ENCODE peak calls at places on chromosomes 13 and 19, in six cellular contexts. P is suprapubic skin, G is GM12878, V is Panc1, X is endothelial cell of umbilical vein, N is SK-N-SH. T is an unnamed sample.

GRCh38 chr13:112065521-112065866 is 1.5 kb upstream of the SOX1 start:
- DNase-seq in N (no peak), G (no peak), V (no peak), X (no peak), P (no peak), T (no peak)

GRCh38 chr13:41061914-41062837 is 867 bp downstream of the WBP4 start:
- DNase-seq in X (peak; percentile 84), G (no peak), P (no peak), N (no peak), V (no peak), T (no peak)

GRCh38 chr13:84362777-84363176 is 480.5 kb upstream of the SLITRK1 start:
- DNase-seq in P (no peak), V (no peak), G (no peak), N (no peak), X (no peak), T (no peak)

GRCh38 chr13:99389520-99390304 is 82.5 kb upstream of the GPR183 start:
- DNase-seq in N (no peak), V (no peak), X (no peak), G (no peak), P (no peak), T (no peak)

GRCh38 chr13:39129253-39129652 is 91.0 kb downstream of the NHLRC3 start:
- DNase-seq in V (no peak), X (no peak), G (no peak), N (no peak), P (no peak), T (no peak)

GRCh38 chr13:24176351-24177101 is 16.0 kb downstream of the SPATA13 start:
- DNase-seq in P (no peak), N (no peak), X (peak; percentile 88), G (no peak), V (no peak), T (no peak)

GRCh38 chr13:98919566-98919965 is 58.3 kb downstream of the DOCK9 start:
- DNase-seq in V (no peak), G (no peak), P (no peak), X (no peak), N (no peak), T (no peak)

GRCh38 chr19:43786665-43787064 is 5.9 kb upstream of the KCNN4 start:
- DNase-seq in N (no peak), V (no peak), P (no peak), X (no peak), G (no peak), T (no peak)

GRCh38 chr13:52051400-52051799 is 26.9 kb downstream of the UTP14C start:
- DNase-seq in G (no peak), N (no peak), V (no peak), P (no peak), X (no peak), T (no peak)

GRCh38 chr13:95323930-95324662 is 22.8 kb upstream of the ABCC4 start:
- DNase-seq in P (no peak), N (peak; percentile 80), V (no peak), X (peak; percentile 87), G (no peak), T (no peak)

GRCh38 chr19:18002347-18002850 is 5.6 kb upstream of the ARRDC2 start:
- DNase-seq in N (peak; percentile 27), P (no peak), G (no peak), V (no peak), X (no peak), T (no peak)

GRCh38 chr19:6828306-6828697 is 55.8 kb downstream of the VAV1 start:
- DNase-seq in N (no peak), V (no peak), X (no peak), P (no peak), G (no peak), T (no peak)

GRCh38 chr13:60169239-60170031 is 5.7 kb upstream of the DIAPH3 start:
- DNase-seq in N (no peak), X (no peak), P (no peak), V (no peak), G (no peak), T (no peak)
- TF ChIP-seq CTCF in N (peak; percentile 25), X (no peak), P (no peak), V (peak; percentile 8), G (no peak), T (no peak)

DNA sequence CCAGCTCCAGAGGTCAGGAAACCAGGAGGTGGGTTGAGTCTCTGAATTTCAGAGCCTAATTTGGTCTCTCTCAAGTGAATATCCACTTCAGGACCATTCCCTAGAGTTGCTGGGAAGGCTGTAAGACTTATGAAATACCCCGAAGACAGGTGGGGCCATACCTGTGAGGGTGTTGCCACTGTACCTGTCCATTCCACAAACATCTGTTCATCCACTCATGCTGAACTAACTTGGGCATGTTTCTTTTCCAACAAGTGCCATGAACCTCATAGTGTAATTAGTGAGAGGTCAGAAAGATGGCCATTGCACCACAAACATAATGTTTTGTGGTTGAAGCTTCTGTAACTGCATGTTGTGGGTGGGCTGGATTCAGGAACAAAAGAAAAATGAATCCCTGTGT is 7.8 kb downstream of the ILF3 start:
- DNase-seq in X (no peak), V (no peak), N (no peak), G (no peak), P (no peak), T (no peak)
- TF ChIP-seq POLR2AphosphoS5 in X (no peak), V (no peak), N (no peak), G (peak; percentile 17), P (no peak), T (no peak)

GRCh38 chr19:37551123-37551993 is 43.2 kb downstream of the ZNF571 start:
- DNase-seq in V (no peak), N (peak; percentile 95), P (no peak), G (no peak), X (peak; percentile 57), T (no peak)
- H3K9me3 ChIP-seq in V (peaks cover 60% of the 10 kb centered on the region), N (peaks cover 18% of the 10 kb centered on the region), P (peaks cover 82% of the 10 kb centered on the region), G (peaks cover 22% of the 10 kb centered on the region), X (peaks cover 2% of the 10 kb centered on the region), T (no peaks in the 10 kb centered on the region)

GRCh38 chr19:45922281-45922680 is 7.7 kb upstream of the NANOS2 start:
- DNase-seq in G (no peak), X (no peak), P (no peak), V (no peak), N (no peak), T (no peak)
- TF ChIP-seq CTCF in G (peak; percentile 29), X (no peak), P (no peak), V (no peak), N (peak; percentile 14), T (no peak)

DNA sequence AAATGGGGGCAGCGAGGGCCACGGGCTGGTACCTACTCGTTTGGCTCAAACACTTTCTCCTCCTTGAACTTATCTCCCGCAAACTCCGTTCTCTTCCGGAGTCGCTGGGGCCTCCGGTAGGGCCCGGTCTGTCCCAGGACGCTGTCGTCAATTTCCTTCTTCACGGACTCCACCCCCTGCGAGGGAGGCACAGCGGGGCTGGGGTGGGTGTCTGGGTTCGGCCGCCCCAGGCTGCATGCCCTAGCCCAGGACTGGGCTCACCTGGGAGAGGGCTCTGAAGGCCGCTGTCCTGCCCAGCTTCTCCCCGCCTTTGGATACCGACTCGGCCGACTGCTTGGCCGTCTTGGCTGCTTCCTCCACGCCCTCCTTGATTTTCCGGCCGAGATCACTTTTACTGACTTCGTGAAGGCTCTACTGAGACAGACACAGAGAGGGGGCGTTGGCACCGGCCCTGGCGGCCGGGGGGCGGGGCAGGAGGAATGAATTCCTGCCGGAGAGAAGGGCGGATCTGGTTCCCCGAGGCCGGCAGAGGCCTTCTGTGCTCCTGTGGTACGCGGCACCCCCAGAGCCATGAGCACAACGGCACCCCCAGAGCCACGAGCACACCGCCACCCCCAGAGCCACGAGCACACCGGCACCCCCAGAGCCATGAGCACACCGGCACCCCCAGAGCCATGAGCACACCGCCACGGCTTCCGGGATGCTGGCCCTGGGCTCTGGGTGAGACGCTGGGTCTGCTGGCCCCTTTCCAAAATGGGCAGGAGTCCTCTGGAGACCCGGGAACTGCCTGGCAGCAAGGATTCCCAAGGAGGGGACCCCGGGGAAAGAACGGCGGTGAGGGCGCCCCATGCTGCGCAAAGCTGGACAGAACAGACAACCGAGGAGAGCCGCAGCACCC is 8.1 kb upstream of the CTXN1 start:
- DNase-seq in G (no peak), V (no peak), P (no peak), X (no peak), N (no peak), T (no peak)
- TF ChIP-seq POLR2AphosphoS5 in G (no peak), V (no peak), P (no peak), X (no peak), N (no peak), T (no peak)

GRCh38 chr19:4164262-4164661 is 10.8 kb downstream of the CREB3L3 start:
- DNase-seq in G (no peak), N (no peak), X (no peak), P (no peak), V (no peak), T (no peak)
- H3K9me3 ChIP-seq in G (no peaks in the 10 kb centered on the region), N (no peaks in the 10 kb centered on the region), X (no peaks in the 10 kb centered on the region), P (no peaks in the 10 kb centered on the region), V (no peaks in the 10 kb centered on the region), T (no peaks in the 10 kb centered on the region)

DNA sequence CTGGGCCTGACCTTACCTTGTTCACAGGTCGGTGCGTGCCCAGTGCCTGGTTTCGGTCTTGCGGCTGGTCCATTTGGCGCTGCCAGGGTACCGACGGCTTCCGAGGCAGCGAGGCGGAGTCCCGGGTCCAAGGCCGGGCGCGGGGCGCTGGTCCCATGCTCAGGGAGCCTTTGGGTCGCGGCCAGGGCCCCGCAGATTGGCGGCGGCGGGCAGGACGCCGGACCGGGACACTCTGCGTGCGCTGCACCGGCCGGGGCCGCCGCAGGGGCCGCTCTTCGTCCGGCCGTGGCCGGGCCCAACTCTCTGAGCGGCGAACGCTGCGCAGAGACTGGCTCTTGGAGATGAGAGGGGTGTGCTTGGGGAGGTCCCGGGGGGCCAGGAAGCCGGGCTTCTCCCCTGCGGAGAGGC is 3.3 kb upstream of the WIZ start:
- DNase-seq in G (no peak), X (peak; percentile 37), N (peak; percentile 75), V (no peak), P (no peak), T (no peak)
- TF ChIP-seq CTCF in G (no peak), X (peak; percentile 40), N (peak; percentile 24), V (no peak), P (no peak), T (no peak)

GRCh38 chr19:30567535-30568232 is 195.5 kb downstream of the ZNF536 start:
- DNase-seq in V (no peak), N (peak; percentile 77), X (no peak), G (no peak), P (no peak), T (no peak)

GRCh38 chr19:30564551-30565011 is 192.4 kb downstream of the ZNF536 start:
- DNase-seq in X (no peak), P (no peak), N (no peak), G (no peak), V (no peak), T (no peak)

GRCh38 chr19:30565680-30566079 is 193.5 kb downstream of the ZNF536 start:
- DNase-seq in N (no peak), P (peak; percentile 13), X (no peak), G (no peak), V (no peak), T (no peak)

GRCh38 chr19:30566681-30567420 is 194.7 kb downstream of the ZNF536 start:
- DNase-seq in P (peak; percentile 65), G (no peak), X (no peak), V (no peak), N (no peak), T (no peak)

DNA sequence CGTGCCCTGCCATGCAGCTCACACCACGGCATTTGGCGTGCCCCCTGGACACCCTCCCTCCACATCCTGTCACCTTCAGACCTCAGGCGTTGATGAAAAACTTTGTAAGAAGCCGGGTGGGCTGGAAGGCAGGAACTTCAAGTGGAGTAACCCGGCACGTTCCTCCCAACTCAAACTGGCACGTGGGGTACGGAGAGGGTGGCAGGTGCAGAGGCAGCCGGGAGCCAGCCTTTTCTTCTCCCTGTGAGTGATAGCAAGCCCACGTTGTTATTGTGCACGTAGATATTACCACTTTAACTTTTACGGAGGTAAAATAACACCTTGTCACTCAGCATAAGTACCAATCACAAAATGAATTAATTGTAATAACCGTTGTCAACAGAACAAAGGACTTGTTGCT is 198.0 kb downstream of the ZNF536 start:
- DNase-seq in G (no peak), X (no peak), N (no peak), V (no peak), P (no peak), T (no peak)
- TF ChIP-seq POLR2AphosphoS5 in G (no peak), X (no peak), N (no peak), V (no peak), P (no peak), T (no peak)

T was measured in breast epithelium.